ENCODE peak calls at places on chromosomes 6 and 20, in four cellular contexts. V is A673, F is GM23338, Y is fibroblast of lung. P is an unnamed sample.

GRCh38 chr20:64063389-64064144 is 569 bp downstream of the TCEA2 start:
- DNase-seq in V (peak), F (peak), Y (peak), P (no peak)

GRCh38 chr6:110518281-110518623 is 41.8 kb upstream of the SLC22A16 start:
- DNase-seq in V (peak), F (peak), Y (no peak), P (no peak)

GRCh38 chr20:49245921-49246740 is 26.9 kb downstream of the DDX27 start:
- DNase-seq in V (peak), F (peak), Y (peak), P (peak)

GRCh38 chr6:7918403-7918802 is 7.8 kb upstream of the TXNDC5 start:
- DNase-seq in V (no peak), F (no peak), Y (no peak), P (no peak)

GRCh38 chr6:3888153-3888957 is 39.2 kb downstream of the FAM50B start:
- DNase-seq in V (no peak), F (no peak), Y (no peak), P (no peak)

GRCh38 chr6:25175216-25175615 is 104.0 kb upstream of the CARMIL1 start:
- DNase-seq in V (no peak), F (no peak), Y (peak), P (no peak)

GRCh38 chr20:51978081-51978501 is 175.8 kb upstream of the SALL4 start:
- DNase-seq in V (no peak), F (no peak), Y (no peak), P (peak)

GRCh38 chr6:15504581-15505350 is 158.1 kb downstream of the DTNBP1 start:
- DNase-seq in V (peak), F (no peak), Y (peak), P (no peak)

GRCh38 chr20:9591080-9591479 is 76.7 kb downstream of the LAMP5 start:
- DNase-seq in V (no peak), F (no peak), Y (no peak), P (no peak)

GRCh38 chr6:168150551-168151444 is 71.8 kb upstream of the FRMD1 start:
- DNase-seq in V (peak), F (peak), Y (no peak), P (no peak)

GRCh38 chr20:5156670-5157448 is 30.1 kb downstream of the CDS2 start:
- DNase-seq in V (no peak), F (no peak), Y (peak), P (no peak)

GRCh38 chr6:162999575-163000285 is 272.0 kb downstream of the PACRG start:
- DNase-seq in V (no peak), F (no peak), Y (peak), P (no peak)

GRCh38 chr6:53484409-53485280 is 60.3 kb downstream of the GCLC start:
- DNase-seq in V (peak), F (peak), Y (peak), P (peak)

GRCh38 chr6:150056916-150057315 is 12.0 kb downstream of the ULBP3 start:
- DNase-seq in V (no peak), F (no peak), Y (no peak), P (no peak)

GRCh38 chr6:150055131-150055530 is 13.8 kb downstream of the ULBP3 start:
- DNase-seq in V (no peak), F (no peak), Y (no peak), P (no peak)

GRCh38 chr6:150058231-150058792 is 10.6 kb downstream of the ULBP3 start:
- DNase-seq in V (no peak), F (no peak), Y (no peak), P (no peak)

GRCh38 chr6:150057501-150057951 is 11.4 kb downstream of the ULBP3 start:
- DNase-seq in V (no peak), F (no peak), Y (no peak), P (no peak)

GRCh38 chr6:150056156-150056555 is 12.8 kb downstream of the ULBP3 start:
- DNase-seq in V (no peak), F (no peak), Y (no peak), P (no peak)
- TF ChIP-seq EZH2 in V (no peak), F (no peak), Y (no peak), P (no peak)

DNA sequence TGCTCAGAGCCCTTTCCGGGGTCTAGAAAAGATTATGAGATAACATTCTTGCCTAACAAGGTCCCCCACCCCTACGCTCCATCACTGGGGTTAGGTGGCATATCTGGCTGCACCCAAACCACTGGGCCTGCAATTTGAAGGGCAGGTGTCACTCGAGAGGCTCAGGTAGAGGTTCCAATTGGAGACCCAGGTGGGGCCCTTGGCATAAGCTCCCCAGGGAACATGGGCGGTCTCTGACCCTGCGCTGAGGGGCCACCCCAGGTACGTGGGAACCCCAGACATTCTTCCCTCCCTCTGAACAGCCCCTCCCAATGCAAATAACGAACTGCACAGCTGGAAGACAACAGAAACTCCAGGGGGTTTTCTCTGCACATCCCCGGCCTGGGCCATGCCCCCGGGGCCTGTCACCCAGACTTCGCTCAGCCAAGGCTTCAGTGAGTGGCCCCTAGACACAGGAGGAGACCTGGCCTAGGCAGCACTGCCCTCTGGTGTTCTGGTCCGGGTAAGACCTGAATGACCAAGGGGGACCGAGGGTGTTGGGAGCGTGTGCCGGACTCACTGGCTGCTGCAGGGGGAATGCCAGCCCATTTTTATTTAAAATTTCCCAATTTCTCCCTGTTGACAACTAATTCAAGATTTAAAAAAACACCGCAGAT is 47.5 kb downstream of the DSTN start:
- DNase-seq in V (peak), F (peak), Y (no peak), P (no peak)
- TF ChIP-seq EZH2 in V (no peak), F (no peak), Y (no peak), P (no peak)

GRCh38 chr20:58228103-58228483 is 360 bp downstream of the ANKRD60 start:
- DNase-seq in V (no peak), F (peak), Y (no peak), P (no peak)
- TF ChIP-seq EZH2 in V (no peak), F (no peak), Y (peak), P (no peak)

GRCh38 chr6:88165877-88166492 is at the start of gene CNR1:
- DNase-seq in V (peak), F (peak), Y (peak), P (no peak)

GRCh38 chr6:88168362-88168761 is 2.2 kb upstream of the CNR1 start:
- DNase-seq in V (no peak), F (no peak), Y (no peak), P (no peak)

GRCh38 chr6:88166493-88166900 is 350 bp upstream of the CNR1 start:
- DNase-seq in V (no peak), F (no peak), Y (no peak), P (no peak)

GRCh38 chr6:88166901-88167624 is 916 bp upstream of the CNR1 start:
- DNase-seq in V (no peak), F (peak), Y (no peak), P (no peak)

DNA sequence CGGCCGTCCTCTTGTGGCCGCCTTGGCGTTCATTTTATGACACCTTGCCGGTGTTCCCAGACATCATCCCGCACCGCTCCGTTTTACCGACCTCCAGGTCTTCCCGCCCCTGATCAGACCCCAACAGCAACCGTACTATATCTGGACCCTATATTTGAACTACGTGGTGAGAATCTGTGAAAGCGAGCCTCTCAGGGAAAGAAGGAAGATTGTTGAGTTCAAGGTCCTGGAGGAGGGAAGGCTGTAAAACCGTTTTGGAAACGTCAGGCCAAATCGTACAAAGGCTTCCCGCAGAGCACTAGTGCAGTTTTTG is 1.4 kb upstream of the CNR1 start:
- DNase-seq in V (no peak), F (peak), Y (no peak), P (no peak)
- TF ChIP-seq EZH2 in V (peak), F (peak), Y (peak), P (no peak)

GRCh38 chr20:34375977-34376430 is 12.9 kb downstream of the ITCH start:
- DNase-seq in V (no peak), F (no peak), Y (no peak), P (no peak)

GRCh38 chr20:34374209-34374749 is 11.2 kb downstream of the ITCH start:
- DNase-seq in V (no peak), F (no peak), Y (no peak), P (no peak)

GRCh38 chr20:34377072-34377847 is 14.2 kb downstream of the ITCH start:
- DNase-seq in V (no peak), F (no peak), Y (no peak), P (no peak)
- TF ChIP-seq EZH2 in V (no peak), F (no peak), Y (no peak), P (no peak)

DNA sequence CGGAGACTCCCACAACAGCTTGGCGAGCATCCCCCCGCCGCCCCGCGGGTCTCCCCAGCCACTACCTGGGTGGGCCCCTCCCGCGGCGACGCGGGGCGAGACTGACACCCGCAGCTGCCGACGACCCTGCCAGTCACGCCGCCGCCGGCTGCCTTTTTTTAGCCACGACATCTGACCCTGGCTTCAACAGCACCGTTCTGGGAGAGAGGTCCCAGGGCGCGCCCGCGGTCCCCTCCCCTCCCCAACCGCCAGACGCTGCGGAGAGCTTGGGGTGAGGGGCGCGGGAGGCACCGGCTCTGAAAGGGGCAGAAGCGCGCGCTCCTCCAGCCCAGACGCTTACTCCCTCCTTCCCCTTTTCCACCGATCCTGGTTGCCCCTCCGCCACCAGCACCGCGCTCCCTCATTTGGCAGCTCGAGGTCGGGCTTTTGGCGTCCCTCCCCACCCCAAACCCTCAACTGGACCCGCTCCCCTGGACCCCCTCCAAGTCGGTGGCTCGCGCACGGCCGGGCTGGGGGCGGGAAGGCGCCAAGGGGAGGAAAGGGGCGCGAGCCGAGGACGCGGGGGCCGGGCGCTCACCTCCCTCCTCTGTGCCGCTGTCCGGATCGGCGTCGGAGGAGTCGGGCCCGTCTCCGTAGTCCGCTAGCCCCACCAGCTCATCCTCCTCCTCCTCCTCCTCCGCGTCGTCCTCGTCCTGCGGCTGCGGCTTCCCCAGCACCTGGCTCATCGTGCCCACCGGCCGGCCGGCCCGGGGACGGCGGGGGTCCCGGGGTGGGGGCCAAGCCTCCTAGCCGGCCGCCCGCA is 603 bp downstream of the RRAGD start:
- DNase-seq in V (peak), F (peak), Y (no peak), P (peak)
- TF ChIP-seq EZH2 in V (no peak), F (no peak), Y (peak), P (no peak)

DNA sequence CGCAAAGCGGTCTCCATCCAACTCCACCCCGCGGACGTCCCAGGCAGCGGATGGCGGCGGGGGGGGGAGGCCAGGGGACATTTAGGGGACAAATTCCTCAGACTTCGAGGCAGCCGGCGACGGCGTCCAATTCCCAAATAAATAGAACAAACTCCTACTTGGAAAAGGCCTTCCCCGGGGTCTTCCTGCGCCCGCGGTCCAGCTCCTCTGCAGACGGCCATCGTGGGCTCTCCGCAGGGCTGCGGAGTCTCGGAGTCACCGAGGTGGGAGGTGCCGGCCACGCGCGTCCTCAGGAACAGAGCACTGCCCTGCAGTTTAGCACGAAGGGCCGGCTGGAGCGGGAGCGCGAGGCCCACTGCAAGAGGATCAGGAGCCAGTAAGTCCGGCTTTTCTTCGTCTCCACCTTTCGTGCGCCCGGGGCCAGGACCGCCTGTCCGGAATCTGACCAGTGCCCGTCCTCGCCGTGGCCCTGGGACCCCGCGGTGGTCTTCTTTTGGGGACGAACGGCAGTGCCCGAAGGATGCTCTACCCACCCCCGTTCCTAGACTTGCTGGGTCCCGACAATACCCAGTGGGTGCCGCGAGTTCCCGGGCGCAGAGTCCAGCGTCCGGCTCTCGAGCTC is 1.4 kb downstream of the BHLHE23 start:
- DNase-seq in V (no peak), F (peak), Y (no peak), P (no peak)
- TF ChIP-seq EZH2 in V (no peak), F (peak), Y (peak), P (no peak)

DNA sequence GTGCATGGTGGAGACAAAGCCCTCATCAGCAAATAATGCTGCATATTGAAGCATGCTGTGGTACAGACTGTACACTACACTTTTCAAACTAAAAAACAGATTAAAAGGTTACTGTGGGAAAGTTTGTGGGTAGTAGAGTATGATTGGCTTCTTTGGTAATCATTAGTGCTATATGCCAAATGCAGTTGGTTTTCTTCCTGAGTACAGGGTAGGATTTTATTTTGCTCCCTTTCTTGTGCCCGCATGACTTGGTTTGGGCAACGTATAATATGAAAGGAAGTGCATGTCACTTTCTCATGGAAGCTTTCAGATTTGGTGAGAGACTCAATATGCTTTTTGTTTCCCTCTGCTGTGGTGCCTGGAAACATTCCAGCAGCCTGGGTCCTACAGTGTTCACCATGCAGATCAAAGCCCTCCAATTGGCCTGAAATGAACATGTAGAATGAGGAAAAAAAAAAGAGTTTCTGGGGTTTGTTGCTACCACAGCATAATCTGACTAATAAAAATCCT is 270.8 kb upstream of the ADGRB3 start:
- DNase-seq in V (no peak), F (no peak), Y (no peak), P (no peak)
- TF ChIP-seq EZH2 in V (no peak), F (no peak), Y (no peak), P (no peak)

GRCh38 chr6:33189625-33190024 is 2.6 kb downstream of the COL11A2 start:
- DNase-seq in V (no peak), F (no peak), Y (no peak), P (no peak)

GRCh38 chr6:33192105-33192646 is at the start of gene COL11A2:
- DNase-seq in V (no peak), F (peak), Y (no peak), P (no peak)

GRCh38 chr6:33192671-33193602 is 670 bp upstream of the COL11A2 start:
- DNase-seq in V (no peak), F (peak), Y (peak), P (no peak)

GRCh38 chr6:33190504-33191107 is 1.7 kb downstream of the COL11A2 start:
- DNase-seq in V (no peak), F (no peak), Y (no peak), P (no peak)

DNA sequence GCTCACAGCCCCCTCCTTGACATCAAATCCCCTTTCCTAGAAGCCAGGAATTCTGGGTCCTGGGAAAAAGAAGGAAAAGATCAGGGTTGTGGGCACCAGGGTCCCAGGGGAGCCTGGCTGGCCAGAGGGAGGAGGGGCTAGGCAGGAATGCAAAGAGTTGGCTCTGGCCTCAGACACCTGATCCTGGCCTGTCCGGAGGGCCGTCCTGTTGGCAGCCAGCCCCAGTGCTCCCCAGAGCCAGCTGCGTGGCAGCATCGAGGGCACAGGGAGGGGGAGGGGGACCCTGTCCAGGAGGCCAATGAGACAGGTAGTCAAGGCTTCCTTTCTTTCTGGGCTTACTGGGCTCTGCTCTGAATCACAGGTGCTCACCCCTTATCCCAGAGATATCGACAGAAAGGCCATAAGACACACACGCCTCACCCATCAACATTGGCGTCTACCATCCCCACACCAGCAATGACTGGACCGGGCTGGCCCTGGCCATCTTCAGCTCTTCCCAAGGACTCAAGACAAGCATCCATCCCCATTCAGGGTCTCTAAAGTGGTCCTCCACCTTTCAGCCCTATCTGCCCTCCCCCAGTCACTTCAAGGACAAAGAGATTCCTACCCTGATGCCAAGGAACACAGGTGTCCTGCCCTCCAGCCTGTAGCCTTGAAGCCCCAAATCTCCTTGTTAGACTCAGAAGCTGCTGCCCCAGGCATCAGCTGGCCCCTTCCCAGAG is 723 bp downstream of the COL11A2 start:
- DNase-seq in V (no peak), F (peak), Y (no peak), P (no peak)
- TF ChIP-seq EZH2 in V (no peak), F (no peak), Y (peak), P (no peak)

P was measured in DND-41.